ENCODE peak calls at places on chromosomes 16 and 17, in five cellular contexts. O is non-pigmented ciliary epithelial cell; Q is CD8-positive, alpha-beta T cell; I is stimulated activated naive B cell treated with anti-CD40 and anti-IgM and Interleukin-4, amounts not matched to agents 10 μg/mL and 1 μg/mL and 100 μg/mL, for 72 hours; S is EL. G is an unnamed sample.

GRCh38 chr17:28534740-28535375 is 17.6 kb downstream of the UNC119 start:
- DNase-seq in Q (no peak), O (no peak), S (no peak), I (no peak), G (no peak)

GRCh38 chr17:63480826-63481487 is 4.1 kb downstream of the ACE start:
- DNase-seq in S (no peak), I (no peak), Q (no peak), O (no peak), G (no peak)

GRCh38 chr17:18074566-18075272 is 13.0 kb upstream of the DRG2 start:
- DNase-seq in O (no peak), Q (no peak), S (no peak), I (no peak), G (no peak)

GRCh38 chr16:46862555-46863447 is 21.4 kb upstream of the GPT2 start:
- DNase-seq in O (no peak), S (no peak), Q (no peak), I (no peak), G (no peak)

GRCh38 chr17:35972535-35972934 is 8.8 kb downstream of the CCL16 start:
- DNase-seq in I (no peak), S (no peak), Q (no peak), O (no peak), G (no peak)

GRCh38 chr16:67399218-67399733 is 6.0 kb upstream of the TPPP3 start:
- DNase-seq in Q (peak; percentile 11), S (no peak), I (peak; percentile 23), O (no peak), G (no peak)

GRCh38 chr16:11783319-11784047 is 13.6 kb downstream of the ZC3H7A start:
- DNase-seq in Q (no peak), O (no peak), S (peak; percentile 54), I (peak; percentile 59), G (no peak)

GRCh38 chr16:21083729-21084268 is 66.8 kb downstream of the DNAH3 start:
- DNase-seq in S (peak; percentile 63), O (no peak), Q (peak; percentile 26), I (peak; percentile 6), G (no peak)

GRCh38 chr16:30030841-30031413 is at the start of gene TLCD3B:
- DNase-seq in O (no peak), S (no peak), Q (no peak), I (no peak), G (no peak)

GRCh38 chr16:76650579-76650978 is 373.4 kb downstream of the CNTNAP4 start:
- DNase-seq in Q (no peak), O (no peak), I (no peak), S (no peak), G (no peak)

GRCh38 chr16:48676836-48677235 is 66.9 kb upstream of the N4BP1 start:
- DNase-seq in S (peak; percentile 40), O (no peak), I (no peak), Q (no peak), G (no peak)

GRCh38 chr16:19645557-19645981 is 72.5 kb downstream of the KNOP1 start:
- DNase-seq in I (no peak), S (no peak), Q (no peak), O (no peak), G (no peak)

GRCh38 chr17:30334421-30334820 is 564 bp upstream of the TMIGD1 start:
- DNase-seq in S (no peak), Q (no peak), O (no peak), I (no peak), G (no peak)

G was measured in epithelial cell of prostate.